ENCODE peak calls at places on chromosomes 13 and 19, in four cellular contexts. S is NB4; K is naive thymus-derived CD4-positive, alpha-beta T cell; Z is tibial nerve. F is an unnamed sample.
A peak's percentile ranks its signal among the peaks of the same experiment; 100 is the strongest.

GRCh38 chr13:34179481-34179880 is 361.5 kb downstream of the RFC3 start:
- DNase-seq in Z (no peak), S (no peak), K (no peak), F (no peak)

GRCh38 chr19:42108527-42109389 is 23.5 kb downstream of the POU2F2 start:
- DNase-seq in S (peak; percentile 87), K (peak; percentile 88), Z (peak; percentile 77), F (peak; percentile 71)

GRCh38 chr19:46650445-46650844 is 10.5 kb downstream of the DACT3 start:
- DNase-seq in S (no peak), Z (no peak), K (no peak), F (no peak)

GRCh38 chr13:105894711-105895110 is 640.8 kb downstream of the EFNB2 start:
- DNase-seq in Z (no peak), K (no peak), S (no peak), F (no peak)

GRCh38 chr13:56424246-56424645 is 716.5 kb upstream of the PRR20A start:
- DNase-seq in S (no peak), Z (no peak), K (no peak), F (no peak)

GRCh38 chr13:77697208-77698103 is at the start of gene SLAIN1:
- DNase-seq in K (peak; percentile 87), Z (peak; percentile 54), S (peak; percentile 89), F (peak; percentile 90)

GRCh38 chr13:51781246-51782022 is 22.5 kb downstream of the DHRS12 start:
- DNase-seq in K (no peak), S (peak; percentile 58), Z (no peak), F (no peak)

GRCh38 chr13:37495046-37495445 is 103.5 kb downstream of the POSTN start:
- DNase-seq in Z (no peak), K (no peak), S (peak; percentile 11), F (no peak)

GRCh38 chr19:57746580-57747471 is at the start of gene ZNF776:
- DNase-seq in S (peak; percentile 86), K (peak; percentile 87), Z (peak; percentile 88), F (peak; percentile 77)

GRCh38 chr19:57747472-57747807 is 825 bp downstream of the ZNF776 start:
- DNase-seq in Z (no peak), S (no peak), K (no peak), F (no peak)

GRCh38 chr19:57748029-57748428 is 1.4 kb downstream of the ZNF776 start:
- DNase-seq in S (no peak), K (no peak), Z (no peak), F (no peak)
- H3K4me3 ChIP-seq in S (peak overlapping the region; percentile 84), K (peak overlapping the region; percentile 86), Z (no peak overlapping the region), F (peak overlapping the region; percentile 74)

GRCh38 chr19:14369399-14370168 is 11.7 kb upstream of the ADGRE5 start:
- DNase-seq in Z (no peak), K (peak; percentile 64), S (peak; percentile 50), F (peak; percentile 78)
- H3K4me3 ChIP-seq in Z (no peak overlapping the region), K (peak overlapping the region; percentile 75), S (no peak overlapping the region), F (peak overlapping the region; percentile 48)

GRCh38 chr13:112171570-112171965 is 104.6 kb downstream of the SOX1 start:
- DNase-seq in K (no peak), S (no peak), Z (no peak), F (no peak)

GRCh38 chr13:112172017-112172416 is 105.1 kb downstream of the SOX1 start:
- DNase-seq in K (no peak), S (no peak), Z (no peak), F (no peak)

GRCh38 chr13:112170823-112171569 is 104.0 kb downstream of the SOX1 start:
- DNase-seq in K (no peak), S (no peak), Z (no peak), F (no peak)

GRCh38 chr13:112168771-112169170 is 101.8 kb downstream of the SOX1 start:
- DNase-seq in S (no peak), Z (no peak), K (no peak), F (no peak)

GRCh38 chr13:112169941-112170822 is 103.2 kb downstream of the SOX1 start:
- DNase-seq in Z (no peak), K (no peak), S (no peak), F (no peak)
- H3K4me3 ChIP-seq in Z (no peak overlapping the region), K (no peak overlapping the region), S (no peak overlapping the region), F (no peak overlapping the region)

DNA sequence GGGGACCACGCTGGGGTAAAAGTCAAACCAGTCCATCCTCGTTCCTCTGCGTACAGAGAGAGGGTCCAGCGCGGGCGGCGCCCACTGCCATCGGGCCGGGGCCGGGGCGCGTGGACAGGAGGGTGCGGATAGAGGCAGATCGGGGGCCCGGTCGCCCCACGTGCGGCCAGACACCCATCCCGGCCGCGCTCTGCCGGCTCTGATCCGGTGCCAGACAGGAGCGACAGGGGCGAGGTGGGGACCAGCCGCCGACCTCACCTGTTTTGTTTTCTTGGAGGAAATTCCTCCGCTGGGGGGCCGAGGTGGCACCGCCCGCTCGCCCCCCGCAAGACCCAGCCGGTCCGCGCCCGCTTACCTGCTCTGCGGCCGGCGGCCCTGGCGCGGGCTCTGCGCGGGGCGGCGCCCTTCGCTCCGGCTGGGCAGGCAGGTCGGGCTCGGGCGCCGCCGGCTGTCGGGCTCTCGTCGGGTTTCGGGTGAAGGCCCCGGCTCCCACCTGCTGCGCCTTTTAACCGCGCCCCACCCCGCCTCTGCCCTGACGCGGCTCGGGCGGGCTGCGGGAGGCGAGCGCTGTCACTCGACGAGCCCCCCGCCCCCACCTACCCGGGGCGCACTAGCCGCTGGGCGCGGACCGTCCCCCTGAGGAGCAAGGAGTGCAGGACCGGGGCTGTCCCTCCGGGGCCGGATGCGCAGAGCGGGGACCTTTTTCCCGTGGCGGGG is at the start of gene GJB6:
- DNase-seq in Z (no peak), K (peak; percentile 16), S (no peak), F (no peak)
- H3K4me3 ChIP-seq in Z (peak within 1 kb of the TSS; percentile 34), K (peak within 1 kb of the TSS; percentile 58), S (no peak within 1 kb of the TSS), F (peak within 1 kb of the TSS; percentile 11)

GRCh38 chr19:55644842-55645511 is 1.5 kb downstream of the ZNF581 start:
- DNase-seq in K (no peak), S (no peak), Z (no peak), F (no peak)

GRCh38 chr19:55643733-55644116 is 276 bp downstream of the ZNF581 start:
- DNase-seq in Z (no peak), K (no peak), S (no peak), F (no peak)

GRCh38 chr19:55644191-55644833 is 863 bp downstream of the ZNF581 start:
- DNase-seq in Z (no peak), K (no peak), S (no peak), F (no peak)

GRCh38 chr19:55646889-55647731 is 902 bp upstream of the CCDC106 start:
- DNase-seq in Z (no peak), K (no peak), S (no peak), F (no peak)

DNA sequence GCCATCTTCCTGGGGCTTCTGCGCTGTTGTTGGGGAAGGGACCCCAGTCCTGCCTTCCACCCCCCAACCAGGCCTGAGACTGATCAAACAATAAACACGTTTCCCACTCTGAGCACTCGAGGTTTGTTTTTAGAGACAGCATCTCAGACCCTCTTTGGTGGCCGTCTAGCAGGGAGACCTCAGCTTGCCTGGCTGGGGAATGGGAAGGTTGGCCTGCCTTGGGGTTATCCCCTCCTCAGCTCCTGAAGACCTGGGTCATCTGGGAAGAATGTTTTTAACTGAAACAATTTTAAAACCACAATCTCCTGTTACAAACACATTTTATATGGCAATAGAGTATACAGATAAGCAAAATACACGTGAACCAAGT is 2.0 kb downstream of the ZNF581 start:
- DNase-seq in S (no peak), K (no peak), Z (no peak), F (no peak)
- H3K4me3 ChIP-seq in S (no peak overlapping the region), K (no peak overlapping the region), Z (no peak overlapping the region), F (peak overlapping the region; percentile 90)

GRCh38 chr13:90928109-90928508 is 419.4 kb upstream of the MIR17HG start:
- DNase-seq in K (no peak), S (no peak), Z (no peak), F (no peak)

GRCh38 chr13:90938848-90939247 is 408.6 kb upstream of the MIR17HG start:
- DNase-seq in K (no peak), Z (no peak), S (no peak), F (no peak)

GRCh38 chr13:90933097-90933826 is 414.2 kb upstream of the MIR17HG start:
- DNase-seq in Z (no peak), K (no peak), S (no peak), F (no peak)
- H3K4me3 ChIP-seq in Z (no peak overlapping the region), K (no peak overlapping the region), S (no peak overlapping the region), F (no peak overlapping the region)

GRCh38 chr19:58577581-58578429 is 4.7 kb upstream of the MZF1 start:
- DNase-seq in K (no peak), S (no peak), Z (no peak), F (no peak)
- H3K4me3 ChIP-seq in K (no peak overlapping the region), S (no peak overlapping the region), Z (no peak overlapping the region), F (no peak overlapping the region)

GRCh38 chr19:6274756-6275155 is 5.0 kb downstream of the MLLT1 start:
- DNase-seq in Z (no peak), K (no peak), S (no peak), F (no peak)
- H3K4me3 ChIP-seq in Z (no peak overlapping the region), K (no peak overlapping the region), S (peak overlapping the region; percentile 32), F (no peak overlapping the region)

GRCh38 chr19:11541238-11541637 is 2.6 kb downstream of the CNN1 start:
- DNase-seq in S (no peak), Z (no peak), K (no peak), F (no peak)
- H3K4me3 ChIP-seq in S (no peak overlapping the region), Z (no peak overlapping the region), K (no peak overlapping the region), F (no peak overlapping the region)

DNA sequence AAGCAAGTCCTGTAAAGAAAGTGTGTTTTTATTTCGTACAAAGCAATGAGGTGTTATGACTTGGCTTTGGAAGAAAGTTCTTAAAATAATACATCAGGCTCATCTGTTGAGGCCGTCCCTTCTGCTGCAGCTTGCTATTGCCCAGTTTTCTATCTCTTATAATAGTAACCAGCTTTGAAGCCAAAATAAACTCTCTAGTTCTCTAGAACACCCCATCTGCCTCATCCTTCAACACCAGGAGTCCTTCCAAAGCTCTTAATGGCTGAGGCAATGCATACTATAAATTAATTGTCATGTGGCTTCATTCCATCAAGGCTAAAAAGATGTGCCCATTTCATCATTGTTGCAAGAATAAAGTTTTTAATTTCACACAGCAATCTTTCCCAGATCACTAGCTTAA is 49.4 kb upstream of the IPO5 start:
- DNase-seq in K (no peak), Z (no peak), S (no peak), F (no peak)
- H3K4me3 ChIP-seq in K (no peak overlapping the region), Z (no peak overlapping the region), S (no peak overlapping the region), F (no peak overlapping the region)